ENCODE peak calls at places on chromosome 2, in ten cellular contexts. W is esophagus squamous epithelium, Y is neuronal stem cell, Z is psoas muscle, A is breast epithelium, L is hepatocyte, S is SJCRH30, N is small intestine, T is stomach, B is cardiac muscle cell. R is an unnamed sample.

GRCh38 chr2:67649331-67650071 is 252.4 kb downstream of the ETAA1 start:
- DNase-seq in W (no peak), Y (no peak), Z (peak; percentile 25), A (no peak), L (peak; percentile 18), S (peak; percentile 79), N (no peak), T (no peak), B (peak; percentile 96), R (no peak)

GRCh38 chr2:53268086-53268485 is 499.5 kb upstream of the CHAC2 start:
- DNase-seq in W (no peak), Y (no peak), Z (no peak), A (no peak), L (no peak), S (no peak), N (no peak), T (no peak), B (no peak), R (no peak)

GRCh38 chr2:152189622-152190495 is 14.3 kb upstream of the STAM2 start:
- DNase-seq in W (no peak), Y (peak; percentile 36), Z (no peak), A (no peak), L (peak; percentile 64), S (peak; percentile 71), N (peak; percentile 64), T (no peak), B (peak; percentile 84), R (peak; percentile 33)

GRCh38 chr2:158990397-158991209 is 22.2 kb downstream of the TANC1 start:
- DNase-seq in W (no peak), Y (no peak), Z (no peak), A (no peak), L (no peak), S (no peak), N (no peak), T (no peak), B (peak; percentile 93), R (no peak)

GRCh38 chr2:53234548-53234903 is 533.1 kb upstream of the CHAC2 start:
- DNase-seq in W (no peak), Y (peak; percentile 6), Z (no peak), A (no peak), L (peak; percentile 10), S (no peak), N (no peak), T (no peak), B (no peak), R (no peak)

GRCh38 chr2:235856820-235857185 is 311.4 kb downstream of the GBX2 start:
- DNase-seq in W (no peak), Y (no peak), Z (no peak), A (no peak), L (no peak), S (no peak), N (no peak), T (no peak), B (no peak), R (no peak)

GRCh38 chr2:96514521-96514920 is 9.4 kb upstream of the NEURL3 start:
- DNase-seq in W (no peak), Y (no peak), Z (no peak), A (peak; percentile 10), L (no peak), S (no peak), N (no peak), T (peak; percentile 23), B (no peak), R (no peak)

GRCh38 chr2:226792155-226792871 is 7.3 kb downstream of the IRS1 start:
- DNase-seq in W (no peak), Y (no peak), Z (no peak), A (no peak), L (peak; percentile 19), S (no peak), N (peak; percentile 46), T (no peak), B (no peak), R (no peak)

DNA sequence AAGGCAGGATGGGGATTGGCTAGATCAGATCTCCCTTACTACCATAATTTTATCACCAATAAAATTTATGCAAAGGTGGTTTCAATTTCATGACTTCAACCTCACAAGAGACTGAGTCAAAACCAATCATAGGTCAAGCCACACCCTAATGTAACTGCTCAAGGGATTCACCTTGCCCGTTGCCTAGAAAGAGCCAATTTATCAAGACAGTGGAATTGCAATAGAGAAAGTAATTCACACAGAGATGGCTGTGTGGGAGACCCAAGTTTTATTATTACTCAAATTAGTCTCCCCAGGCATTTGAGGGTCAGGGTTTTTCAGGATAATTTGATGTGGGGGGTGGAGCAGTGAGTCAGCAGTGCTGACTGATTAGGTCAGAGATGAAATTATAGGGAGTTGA is 340.6 kb downstream of the RND3 start:
- DNase-seq in W (no peak), Y (no peak), Z (no peak), A (no peak), L (no peak), S (no peak), N (no peak), T (no peak), B (no peak), R (no peak)
- H3K4me3 ChIP-seq in W (no peak overlapping the region), Y (no peak overlapping the region), Z (no peak overlapping the region), A (no peak overlapping the region), L (no peak overlapping the region), S (no peak overlapping the region), N (no peak overlapping the region), T (no peak overlapping the region), B (no peak overlapping the region), R (no peak overlapping the region)

GRCh38 chr2:72109904-72110303 is 37.8 kb downstream of the CYP26B1 start:
- DNase-seq in W (no peak), Y (no peak), Z (no peak), A (no peak), L (no peak), S (no peak), N (no peak), T (no peak), B (no peak), R (no peak)

GRCh38 chr2:72111061-72111460 is 36.6 kb downstream of the CYP26B1 start:
- DNase-seq in W (no peak), Y (no peak), Z (no peak), A (no peak), L (no peak), S (no peak), N (no peak), T (no peak), B (no peak), R (no peak)

GRCh38 chr2:72109291-72109690 is 38.4 kb downstream of the CYP26B1 start:
- DNase-seq in W (no peak), Y (no peak), Z (no peak), A (no peak), L (no peak), S (no peak), N (no peak), T (no peak), B (no peak), R (no peak)

GRCh38 chr2:72106978-72107377 is 40.7 kb downstream of the CYP26B1 start:
- DNase-seq in W (no peak), Y (no peak), Z (no peak), A (no peak), L (no peak), S (no peak), N (no peak), T (no peak), B (no peak), R (no peak)

DNA sequence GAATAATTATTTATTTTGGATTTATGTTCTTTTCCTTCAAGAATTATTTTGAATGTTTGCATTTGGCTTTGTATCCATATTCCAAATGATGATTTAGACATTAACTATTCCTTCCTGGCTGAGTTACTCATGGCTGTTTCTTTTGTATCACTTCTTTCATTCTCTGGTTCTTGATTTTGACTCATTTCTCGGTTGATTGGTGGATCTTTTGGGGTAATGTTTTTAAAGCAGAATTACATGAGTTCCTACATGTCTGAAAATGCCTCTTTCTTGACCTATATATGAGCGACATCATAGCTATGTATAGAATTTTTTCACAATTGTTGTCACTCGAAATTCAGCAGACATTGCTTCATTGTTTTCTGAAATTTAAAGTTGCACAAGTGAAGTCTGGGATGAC is 39.5 kb downstream of the CYP26B1 start:
- DNase-seq in W (no peak), Y (no peak), Z (no peak), A (no peak), L (no peak), S (no peak), N (no peak), T (no peak), B (peak; percentile 18), R (no peak)
- H3K27me3 ChIP-seq in W (no peaks in the 10 kb centered on the region), Y (no peaks in the 10 kb centered on the region), Z (no peaks in the 10 kb centered on the region), A (no peaks in the 10 kb centered on the region), L (no peaks in the 10 kb centered on the region), S (no peaks in the 10 kb centered on the region), N (no peaks in the 10 kb centered on the region), T (no peaks in the 10 kb centered on the region), B (peaks cover 6% of the 10 kb centered on the region), R (no peaks in the 10 kb centered on the region)

GRCh38 chr2:190343500-190344274 is at the start of gene INPP1:
- DNase-seq in W (peak; percentile 6), Y (peak; percentile 44), Z (peak; percentile 81), A (peak; percentile 54), L (peak; percentile 75), S (peak; percentile 87), N (peak; percentile 84), T (peak; percentile 64), B (peak; percentile 72), R (peak; percentile 31)

GRCh38 chr2:190340369-190340768 is 3.0 kb upstream of the INPP1 start:
- DNase-seq in W (no peak), Y (peak; percentile 24), Z (no peak), A (no peak), L (no peak), S (peak; percentile 89), N (no peak), T (no peak), B (no peak), R (no peak)

GRCh38 chr2:190344275-190344827 is 962 bp downstream of the INPP1 start:
- DNase-seq in W (no peak), Y (no peak), Z (no peak), A (no peak), L (peak; percentile 69), S (peak; percentile 82), N (peak; percentile 77), T (peak; percentile 48), B (no peak), R (peak; percentile 55)

GRCh38 chr2:190343170-190343499 is 254 bp upstream of the INPP1 start:
- DNase-seq in W (no peak), Y (no peak), Z (no peak), A (no peak), L (no peak), S (no peak), N (no peak), T (no peak), B (no peak), R (no peak)

DNA sequence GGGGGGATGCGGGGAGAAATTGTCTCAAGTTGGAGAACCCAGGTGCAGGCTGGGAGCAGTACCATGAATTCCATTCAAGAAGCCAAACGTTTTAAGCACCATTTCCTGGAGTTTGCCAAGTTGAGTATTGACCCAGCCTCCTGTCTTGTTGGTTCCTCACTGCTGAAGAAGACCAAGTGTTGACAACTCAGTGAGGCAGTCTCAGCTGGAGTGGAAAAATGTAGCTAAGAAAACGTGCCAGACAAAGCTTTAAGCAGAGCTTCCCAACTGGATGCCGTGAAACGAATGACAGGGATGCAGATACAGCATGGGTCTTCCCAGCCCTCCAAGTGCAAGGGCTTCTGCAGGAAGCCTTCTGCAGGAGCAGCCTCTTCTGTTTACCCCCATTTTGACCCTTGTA is 788 bp upstream of the INPP1 start:
- DNase-seq in W (no peak), Y (no peak), Z (no peak), A (no peak), L (no peak), S (no peak), N (no peak), T (no peak), B (no peak), R (no peak)
- H3K4me3 ChIP-seq in W (no peak overlapping the region), Y (no peak overlapping the region), Z (peak overlapping the region; percentile 88), A (no peak overlapping the region), L (no peak overlapping the region), S (no peak overlapping the region), N (no peak overlapping the region), T (no peak overlapping the region), B (no peak overlapping the region), R (no peak overlapping the region)

GRCh38 chr2:120346667-120347358 is 877 bp downstream of the INHBB start:
- DNase-seq in W (no peak), Y (no peak), Z (peak; percentile 33), A (no peak), L (peak; percentile 28), S (no peak), N (no peak), T (no peak), B (peak; percentile 66), R (no peak)
- H3K27me3 ChIP-seq in W (peaks cover 91% of the 10 kb centered on the region), Y (peaks cover 47% of the 10 kb centered on the region), Z (peaks cover 7% of the 10 kb centered on the region), A (no peaks in the 10 kb centered on the region), L (peaks cover 56% of the 10 kb centered on the region), S (no peaks in the 10 kb centered on the region), N (peaks cover 30% of the 10 kb centered on the region), T (peaks cover 12% of the 10 kb centered on the region), B (peaks cover 98% of the 10 kb centered on the region), R (peaks cover 29% of the 10 kb centered on the region)

R was measured in WERI-Rb-1.